ENCODE peak calls at places on chromosomes 12 and 14, in nine cellular contexts. One of them, this sample, is unnamed.

GRCh38 chr12:103928736-103929050 is 1.5 kb upstream of the HSP90B1 start:
- DNase-seq in right lobe of liver: peak; percentile 26
- DNase-seq in kidney: no peak
- DNase-seq in lower lobe of right lung: peak; percentile 58
- DNase-seq in HCT116: no peak
- DNase-seq in thyroid gland: peak; percentile 19
- DNase-seq in transverse colon: peak; percentile 70
- DNase-seq in hepatocyte: peak; percentile 17
- DNase-seq in tibial nerve: no peak
- DNase-seq in this sample: no peak

GRCh38 chr14:55136868-55137785 is 8.1 kb downstream of the LGALS3 start:
- DNase-seq in right lobe of liver: no peak
- DNase-seq in kidney: peak; percentile 89
- DNase-seq in lower lobe of right lung: no peak
- DNase-seq in HCT116: no peak
- DNase-seq in thyroid gland: peak; percentile 88
- DNase-seq in transverse colon: peak; percentile 41
- DNase-seq in hepatocyte: no peak
- DNase-seq in tibial nerve: peak; percentile 67
- DNase-seq in this sample: no peak

GRCh38 chr14:68824517-68825347 is 31.9 kb upstream of the ZFP36L1 start:
- DNase-seq in right lobe of liver: peak; percentile 91
- DNase-seq in kidney: peak; percentile 93
- DNase-seq in lower lobe of right lung: peak; percentile 92
- DNase-seq in HCT116: peak; percentile 76
- DNase-seq in thyroid gland: peak; percentile 89
- DNase-seq in transverse colon: peak; percentile 87
- DNase-seq in hepatocyte: peak; percentile 86
- DNase-seq in tibial nerve: peak; percentile 84
- DNase-seq in this sample: peak; percentile 93

GRCh38 chr12:65592416-65592815 is 231.9 kb upstream of the HMGA2 start:
- DNase-seq in right lobe of liver: no peak
- DNase-seq in kidney: no peak
- DNase-seq in lower lobe of right lung: no peak
- DNase-seq in HCT116: no peak
- DNase-seq in thyroid gland: no peak
- DNase-seq in transverse colon: no peak
- DNase-seq in hepatocyte: no peak
- DNase-seq in tibial nerve: no peak
- DNase-seq in this sample: no peak

GRCh38 chr14:37034410-37035285 is 137.8 kb downstream of the SLC25A21 start:
- DNase-seq in right lobe of liver: no peak
- DNase-seq in kidney: no peak
- DNase-seq in lower lobe of right lung: no peak
- DNase-seq in HCT116: no peak
- DNase-seq in thyroid gland: no peak
- DNase-seq in transverse colon: no peak
- DNase-seq in hepatocyte: no peak
- DNase-seq in tibial nerve: no peak
- DNase-seq in this sample: no peak

GRCh38 chr14:56953884-56954283 is 143.6 kb upstream of the OTX2 start:
- DNase-seq in right lobe of liver: no peak
- DNase-seq in kidney: no peak
- DNase-seq in lower lobe of right lung: no peak
- DNase-seq in HCT116: no peak
- DNase-seq in thyroid gland: no peak
- DNase-seq in transverse colon: no peak
- DNase-seq in hepatocyte: no peak
- DNase-seq in tibial nerve: no peak
- DNase-seq in this sample: no peak

GRCh38 chr12:105409881-105410471 is 79.5 kb downstream of the C12orf75 start:
- DNase-seq in right lobe of liver: no peak
- DNase-seq in kidney: no peak
- DNase-seq in lower lobe of right lung: peak; percentile 43
- DNase-seq in HCT116: no peak
- DNase-seq in thyroid gland: peak; percentile 7
- DNase-seq in transverse colon: no peak
- DNase-seq in hepatocyte: peak; percentile 24
- DNase-seq in tibial nerve: peak; percentile 20
- DNase-seq in this sample: no peak

GRCh38 chr12:49585477-49586445 is 17.8 kb upstream of the MCRS1 start:
- DNase-seq in right lobe of liver: no peak
- DNase-seq in kidney: no peak
- DNase-seq in lower lobe of right lung: no peak
- DNase-seq in HCT116: no peak
- DNase-seq in thyroid gland: no peak
- DNase-seq in transverse colon: no peak
- DNase-seq in hepatocyte: no peak
- DNase-seq in tibial nerve: no peak
- DNase-seq in this sample: no peak

GRCh38 chr14:64732536-64733120 is 28.4 kb downstream of the PLEKHG3 start:
- DNase-seq in right lobe of liver: peak; percentile 19
- DNase-seq in kidney: peak; percentile 52
- DNase-seq in lower lobe of right lung: peak; percentile 24
- DNase-seq in HCT116: no peak
- DNase-seq in thyroid gland: no peak
- DNase-seq in transverse colon: no peak
- DNase-seq in hepatocyte: no peak
- DNase-seq in tibial nerve: no peak
- DNase-seq in this sample: peak; percentile 51

GRCh38 chr12:64256166-64256800 is 34.2 kb upstream of the KICS2 start:
- DNase-seq in right lobe of liver: no peak
- DNase-seq in kidney: no peak
- DNase-seq in lower lobe of right lung: no peak
- DNase-seq in HCT116: peak; percentile 33
- DNase-seq in thyroid gland: no peak
- DNase-seq in transverse colon: no peak
- DNase-seq in hepatocyte: peak; percentile 80
- DNase-seq in tibial nerve: no peak
- DNase-seq in this sample: no peak

GRCh38 chr12:113591480-113591971 is 119.9 kb upstream of the LHX5 start:
- DNase-seq in right lobe of liver: peak; percentile 23
- DNase-seq in kidney: no peak
- DNase-seq in lower lobe of right lung: peak; percentile 66
- DNase-seq in HCT116: no peak
- DNase-seq in thyroid gland: peak; percentile 55
- DNase-seq in transverse colon: no peak
- DNase-seq in hepatocyte: peak; percentile 45
- DNase-seq in tibial nerve: no peak
- DNase-seq in this sample: peak; percentile 80

GRCh38 chr12:97609957-97610356 is 147.4 kb downstream of the RMST start:
- DNase-seq in right lobe of liver: no peak
- DNase-seq in kidney: no peak
- DNase-seq in lower lobe of right lung: no peak
- DNase-seq in HCT116: no peak
- DNase-seq in thyroid gland: no peak
- DNase-seq in transverse colon: no peak
- DNase-seq in hepatocyte: no peak
- DNase-seq in tibial nerve: no peak
- DNase-seq in this sample: no peak

GRCh38 chr12:18066666-18067065 is 23.3 kb downstream of the RERGL start:
- DNase-seq in right lobe of liver: no peak
- DNase-seq in kidney: no peak
- DNase-seq in lower lobe of right lung: no peak
- DNase-seq in HCT116: no peak
- DNase-seq in thyroid gland: no peak
- DNase-seq in transverse colon: no peak
- DNase-seq in hepatocyte: no peak
- DNase-seq in tibial nerve: no peak
- DNase-seq in this sample: no peak

GRCh38 chr12:108214486-108214885 is 85.4 kb downstream of the WSCD2 start:
- DNase-seq in right lobe of liver: no peak
- DNase-seq in kidney: no peak
- DNase-seq in lower lobe of right lung: no peak
- DNase-seq in HCT116: no peak
- DNase-seq in thyroid gland: no peak
- DNase-seq in transverse colon: no peak
- DNase-seq in hepatocyte: peak; percentile 66
- DNase-seq in tibial nerve: no peak
- DNase-seq in this sample: no peak

GRCh38 chr14:98182385-98183055 is 1089.5 kb downstream of the BCL11B start:
- DNase-seq in right lobe of liver: no peak
- DNase-seq in kidney: no peak
- DNase-seq in lower lobe of right lung: no peak
- DNase-seq in HCT116: no peak
- DNase-seq in thyroid gland: no peak
- DNase-seq in transverse colon: no peak
- DNase-seq in hepatocyte: peak; percentile 44
- DNase-seq in tibial nerve: no peak
- DNase-seq in this sample: no peak

GRCh38 chr12:107684029-107684790 is 1.4 kb upstream of the PWP1 start:
- DNase-seq in right lobe of liver: no peak
- DNase-seq in kidney: no peak
- DNase-seq in lower lobe of right lung: no peak
- DNase-seq in HCT116: no peak
- DNase-seq in thyroid gland: no peak
- DNase-seq in transverse colon: no peak
- DNase-seq in hepatocyte: no peak
- DNase-seq in tibial nerve: no peak
- DNase-seq in this sample: no peak

GRCh38 chr12:109305547-109305946 is 3.5 kb downstream of the FOXN4 start:
- DNase-seq in right lobe of liver: no peak
- DNase-seq in kidney: no peak
- DNase-seq in lower lobe of right lung: no peak
- DNase-seq in HCT116: no peak
- DNase-seq in thyroid gland: no peak
- DNase-seq in transverse colon: no peak
- DNase-seq in hepatocyte: no peak
- DNase-seq in tibial nerve: no peak
- DNase-seq in this sample: no peak

GRCh38 chr14:94659953-94660946 is 48.1 kb downstream of the SERPINA3 start:
- DNase-seq in right lobe of liver: no peak
- DNase-seq in kidney: no peak
- DNase-seq in lower lobe of right lung: no peak
- DNase-seq in HCT116: no peak
- DNase-seq in thyroid gland: no peak
- DNase-seq in transverse colon: no peak
- DNase-seq in hepatocyte: no peak
- DNase-seq in tibial nerve: no peak
- DNase-seq in this sample: no peak

GRCh38 chr12:14367097-14367661 is 1.7 kb downstream of the ATF7IP start:
- DNase-seq in right lobe of liver: no peak
- DNase-seq in kidney: no peak
- DNase-seq in lower lobe of right lung: no peak
- DNase-seq in HCT116: no peak
- DNase-seq in thyroid gland: no peak
- DNase-seq in transverse colon: no peak
- DNase-seq in hepatocyte: peak; percentile 43
- DNase-seq in tibial nerve: no peak
- DNase-seq in this sample: no peak

GRCh38 chr12:130514149-130514551 is 176.5 kb downstream of the PIWIL1 start:
- DNase-seq in right lobe of liver: no peak
- DNase-seq in kidney: no peak
- DNase-seq in lower lobe of right lung: no peak
- DNase-seq in HCT116: no peak
- DNase-seq in thyroid gland: no peak
- DNase-seq in transverse colon: no peak
- DNase-seq in hepatocyte: no peak
- DNase-seq in tibial nerve: no peak
- DNase-seq in this sample: no peak

DNA sequence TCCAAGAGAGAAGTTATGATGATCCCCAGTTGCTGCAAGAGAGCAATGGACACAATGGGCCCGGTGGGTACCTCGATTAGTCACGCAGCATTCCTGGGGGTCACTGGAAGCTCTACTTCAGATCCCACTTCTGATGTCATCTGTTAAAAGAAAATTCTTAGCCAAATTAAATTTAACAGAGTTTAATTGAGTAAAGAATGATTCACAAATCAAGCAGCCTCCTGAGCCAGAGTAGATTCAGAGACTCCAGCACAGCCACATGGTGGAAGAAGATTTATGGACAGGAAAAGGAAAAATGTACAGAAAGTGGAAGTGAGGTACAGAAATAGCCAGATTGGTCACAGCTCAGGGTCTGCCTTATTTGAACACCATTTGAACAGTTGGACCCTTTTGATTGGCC is 107.5 kb downstream of the SPTSSA start:
- DNase-seq in right lobe of liver: no peak
- DNase-seq in kidney: no peak
- DNase-seq in lower lobe of right lung: no peak
- DNase-seq in HCT116: no peak
- DNase-seq in thyroid gland: no peak
- DNase-seq in transverse colon: no peak
- DNase-seq in hepatocyte: no peak
- DNase-seq in tibial nerve: no peak
- DNase-seq in this sample: no peak
- TF ChIP-seq CTCF in right lobe of liver: no peak
- TF ChIP-seq CTCF in kidney: no peak
- TF ChIP-seq CTCF in lower lobe of right lung: no peak
- TF ChIP-seq CTCF in HCT116: no peak
- TF ChIP-seq CTCF in thyroid gland: no peak
- TF ChIP-seq CTCF in transverse colon: no peak
- TF ChIP-seq CTCF in hepatocyte: no peak
- TF ChIP-seq CTCF in tibial nerve: no peak
- TF ChIP-seq CTCF in this sample: no peak

DNA sequence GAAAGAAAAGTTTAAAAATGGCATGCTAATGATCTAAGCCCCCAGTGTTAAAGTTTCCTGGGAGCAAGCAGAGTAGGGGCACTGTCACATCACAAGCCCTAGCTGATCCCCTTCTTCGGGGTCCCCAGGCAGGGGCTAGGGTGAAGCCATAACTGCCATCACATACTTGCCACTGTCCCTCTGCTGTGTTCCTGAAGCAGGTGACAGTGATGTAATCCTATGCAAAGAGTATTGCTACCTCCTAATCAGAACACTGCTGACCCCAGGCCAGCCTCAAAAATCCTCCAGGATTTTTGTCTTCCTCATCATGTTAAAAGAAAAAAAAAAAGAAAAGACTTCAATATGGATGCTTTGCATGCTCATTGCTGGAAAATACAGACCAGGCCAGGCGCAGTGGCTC is 1.2 kb upstream of the RFC5 start:
- DNase-seq in right lobe of liver: no peak
- DNase-seq in kidney: no peak
- DNase-seq in lower lobe of right lung: no peak
- DNase-seq in HCT116: no peak
- DNase-seq in thyroid gland: no peak
- DNase-seq in transverse colon: no peak
- DNase-seq in hepatocyte: no peak
- DNase-seq in tibial nerve: no peak
- DNase-seq in this sample: no peak
- H3K36me3 ChIP-seq in right lobe of liver: peaks cover 12% of the 10 kb centered on the region
- H3K36me3 ChIP-seq in kidney: peaks cover 2% of the 10 kb centered on the region
- H3K36me3 ChIP-seq in lower lobe of right lung: peaks cover 15% of the 10 kb centered on the region
- H3K36me3 ChIP-seq in HCT116: peaks cover 24% of the 10 kb centered on the region
- H3K36me3 ChIP-seq in thyroid gland: no peaks in the 10 kb centered on the region
- H3K36me3 ChIP-seq in transverse colon: no peaks in the 10 kb centered on the region
- H3K36me3 ChIP-seq in hepatocyte: no peaks in the 10 kb centered on the region
- H3K36me3 ChIP-seq in tibial nerve: peaks cover 13% of the 10 kb centered on the region
- H3K36me3 ChIP-seq in this sample: peaks cover 11% of the 10 kb centered on the region

GRCh38 chr14:100629098-100629497 is 41.9 kb upstream of the BEGAIN start:
- DNase-seq in right lobe of liver: no peak
- DNase-seq in kidney: no peak
- DNase-seq in lower lobe of right lung: no peak
- DNase-seq in HCT116: no peak
- DNase-seq in thyroid gland: peak; percentile 20
- DNase-seq in transverse colon: no peak
- DNase-seq in hepatocyte: no peak
- DNase-seq in tibial nerve: no peak
- DNase-seq in this sample: no peak
- TF ChIP-seq CTCF in right lobe of liver: no peak
- TF ChIP-seq CTCF in kidney: no peak
- TF ChIP-seq CTCF in lower lobe of right lung: no peak
- TF ChIP-seq CTCF in HCT116: no peak
- TF ChIP-seq CTCF in thyroid gland: no peak
- TF ChIP-seq CTCF in transverse colon: no peak
- TF ChIP-seq CTCF in hepatocyte: no peak
- TF ChIP-seq CTCF in tibial nerve: no peak
- TF ChIP-seq CTCF in this sample: no peak

GRCh38 chr14:89369656-89370055 is 47.4 kb downstream of the FOXN3 start:
- DNase-seq in right lobe of liver: no peak
- DNase-seq in kidney: no peak
- DNase-seq in lower lobe of right lung: no peak
- DNase-seq in HCT116: no peak
- DNase-seq in thyroid gland: no peak
- DNase-seq in transverse colon: no peak
- DNase-seq in hepatocyte: no peak
- DNase-seq in tibial nerve: no peak
- DNase-seq in this sample: no peak
- H3K36me3 ChIP-seq in right lobe of liver: no peaks in the 10 kb centered on the region
- H3K36me3 ChIP-seq in kidney: no peaks in the 10 kb centered on the region
- H3K36me3 ChIP-seq in lower lobe of right lung: no peaks in the 10 kb centered on the region
- H3K36me3 ChIP-seq in HCT116: no peaks in the 10 kb centered on the region
- H3K36me3 ChIP-seq in thyroid gland: no peaks in the 10 kb centered on the region
- H3K36me3 ChIP-seq in transverse colon: no peaks in the 10 kb centered on the region
- H3K36me3 ChIP-seq in hepatocyte: no peaks in the 10 kb centered on the region
- H3K36me3 ChIP-seq in tibial nerve: no peaks in the 10 kb centered on the region
- H3K36me3 ChIP-seq in this sample: no peaks in the 10 kb centered on the region